ENCODE peak calls at places on chromosome 15, in ten cellular contexts. J is SK-N-MC, F is neural progenitor cell, Y is A673, T is PC-3, V is fibroblast of lung, C is HepG2, I is MM.1S, W is H1, D is PC-9. H is an unnamed sample.

GRCh38 chr15:81504170-81504905 is 130.3 kb upstream of the TMC3 start:
- DNase-seq in D (no peak), Y (peak; percentile 50), J (no peak), V (peak; percentile 83), F (no peak), W (no peak), I (no peak), C (no peak), T (peak; percentile 55), H (peak; percentile 66)

GRCh38 chr15:91409430-91409829 is 309.4 kb downstream of the SV2B start:
- DNase-seq in C (no peak), W (no peak), F (no peak), T (no peak), D (no peak), V (peak; percentile 36), I (no peak), Y (no peak), J (no peak), H (no peak)

GRCh38 chr15:59150185-59150584 is 45.2 kb downstream of the CCNB2 start:
- DNase-seq in Y (no peak), D (no peak), W (no peak), I (no peak), T (no peak), F (no peak), V (no peak), C (no peak), J (no peak), H (no peak)

GRCh38 chr15:31272558-31273257 is 53.9 kb upstream of the KLF13 start:
- DNase-seq in I (no peak), W (no peak), J (no peak), T (no peak), C (no peak), Y (no peak), V (no peak), F (no peak), D (peak; percentile 2), H (no peak)

GRCh38 chr15:51837784-51838183 is 8.3 kb downstream of the TMOD3 start:
- DNase-seq in J (no peak), C (no peak), T (no peak), V (peak; percentile 55), I (no peak), D (no peak), W (no peak), Y (peak; percentile 54), F (peak; percentile 13), H (no peak)

GRCh38 chr15:101115318-101115886 is 136.4 kb downstream of the CHSY1 start:
- DNase-seq in T (no peak), C (no peak), F (no peak), I (no peak), V (no peak), D (no peak), J (no peak), W (no peak), Y (no peak), H (no peak)

GRCh38 chr15:65101418-65101890 is 13.5 kb downstream of the UBAP1L start:
- DNase-seq in J (peak; percentile 18), T (peak; percentile 53), W (peak; percentile 73), C (peak; percentile 50), V (peak; percentile 29), Y (peak; percentile 80), D (peak; percentile 49), I (peak; percentile 35), F (peak; percentile 90), H (peak; percentile 68)

GRCh38 chr15:25094066-25094465 is 139.3 kb downstream of the SNRPN start:
- DNase-seq in C (no peak), I (no peak), W (no peak), T (no peak), V (no peak), D (no peak), F (no peak), J (no peak), Y (no peak), H (no peak)

GRCh38 chr15:33994005-33994615 is 25.8 kb downstream of the CHRM5 start:
- DNase-seq in F (peak; percentile 56), W (peak; percentile 10), I (no peak), J (no peak), Y (peak; percentile 57), V (peak; percentile 40), T (peak; percentile 68), D (peak; percentile 14), C (peak; percentile 45), H (peak; percentile 53)

GRCh38 chr15:70853270-70853854 is 595 bp downstream of the LARP6 start:
- DNase-seq in D (peak; percentile 26), C (no peak), V (peak; percentile 64), T (peak; percentile 32), W (peak; percentile 46), Y (peak; percentile 57), J (no peak), I (no peak), F (peak; percentile 66), H (peak; percentile 88)

GRCh38 chr15:44832068-44832467 is 95.7 kb downstream of the TRIM69 start:
- DNase-seq in T (no peak), F (no peak), I (no peak), D (no peak), C (no peak), V (no peak), J (no peak), W (no peak), Y (no peak), H (no peak)

GRCh38 chr15:78387678-78388077 is 47.5 kb downstream of the CRABP1 start:
- DNase-seq in D (no peak), V (no peak), I (no peak), J (no peak), C (no peak), T (no peak), Y (no peak), W (no peak), F (no peak), H (no peak)

GRCh38 chr15:29871401-29871800 is 49.1 kb upstream of the TJP1 start:
- DNase-seq in F (no peak), V (no peak), J (no peak), D (no peak), T (no peak), W (no peak), Y (no peak), C (no peak), I (no peak), H (no peak)

GRCh38 chr15:89888214-89888804 is 5.5 kb downstream of the AP3S2 start:
- DNase-seq in I (peak; percentile 54), W (no peak), F (peak; percentile 37), C (peak; percentile 56), J (no peak), V (peak; percentile 66), T (peak; percentile 82), D (peak; percentile 32), Y (peak; percentile 48), H (peak; percentile 84)

GRCh38 chr15:32730677-32731654 is 13.2 kb downstream of the GREM1 start:
- DNase-seq in D (peak; percentile 90), W (no peak), F (peak; percentile 61), C (peak; percentile 47), V (peak; percentile 65), I (no peak), J (no peak), Y (peak; percentile 28), T (peak; percentile 57), H (peak; percentile 55)

GRCh38 chr15:51133140-51133630 is 38.5 kb upstream of the TNFAIP8L3 start:
- DNase-seq in V (no peak), W (no peak), Y (no peak), D (no peak), I (no peak), T (no peak), F (no peak), J (no peak), C (no peak), H (no peak)

GRCh38 chr15:75368689-75369239 is 357 bp upstream of the MAN2C1 start:
- DNase-seq in W (no peak), C (peak; percentile 87), V (peak; percentile 19), J (no peak), D (no peak), Y (no peak), I (no peak), T (no peak), F (no peak), H (peak; percentile 68)

DNA sequence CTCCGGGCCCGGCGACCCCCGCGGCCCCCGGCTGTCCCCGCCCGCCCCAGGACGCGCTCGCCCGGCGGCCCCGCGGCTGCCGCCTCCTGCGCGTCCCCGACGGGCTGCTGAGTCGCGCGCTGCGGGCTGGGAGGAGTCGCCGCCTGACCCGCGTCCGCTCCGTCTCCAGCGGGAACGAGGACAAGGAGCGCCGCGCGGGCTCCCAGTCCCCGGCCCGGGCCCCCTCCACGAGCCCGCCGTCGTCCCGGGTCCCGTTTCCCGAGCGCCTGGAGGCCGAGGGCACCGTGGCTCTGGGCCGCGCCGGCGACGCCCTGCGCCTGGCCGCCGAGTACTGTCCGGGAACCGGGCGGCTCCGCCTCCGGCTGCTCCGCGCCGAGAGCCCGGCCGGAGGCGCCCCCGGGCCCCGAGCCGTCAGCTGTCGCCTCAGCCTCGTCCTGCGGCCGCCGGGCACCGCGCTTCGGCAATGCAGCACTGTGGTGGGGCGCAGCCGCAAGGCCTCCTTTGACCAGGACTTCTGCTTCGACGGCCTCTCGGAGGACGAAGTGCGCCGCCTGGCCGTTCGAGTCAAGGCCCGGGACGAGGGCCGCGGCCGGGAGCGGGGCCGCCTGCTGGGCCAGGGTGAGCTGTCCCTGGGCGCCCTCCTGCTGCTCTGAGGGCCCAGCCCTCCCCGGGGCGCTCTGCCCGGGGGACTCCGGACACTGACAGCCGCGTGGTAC is 1.5 kb downstream of the C2CD4A start:
- DNase-seq in V (peak; percentile 48), F (peak; percentile 80), C (peak; percentile 25), Y (peak; percentile 28), I (peak; percentile 50), T (peak; percentile 22), J (no peak), W (no peak), D (peak; percentile 52), H (peak; percentile 67)
- TF ChIP-seq EZH2 in V (no peak), F (peak; percentile 56), C (no peak), Y (no peak), I (no peak), T (no peak), J (no peak), W (no peak), D (no peak), H (no peak)

DNA sequence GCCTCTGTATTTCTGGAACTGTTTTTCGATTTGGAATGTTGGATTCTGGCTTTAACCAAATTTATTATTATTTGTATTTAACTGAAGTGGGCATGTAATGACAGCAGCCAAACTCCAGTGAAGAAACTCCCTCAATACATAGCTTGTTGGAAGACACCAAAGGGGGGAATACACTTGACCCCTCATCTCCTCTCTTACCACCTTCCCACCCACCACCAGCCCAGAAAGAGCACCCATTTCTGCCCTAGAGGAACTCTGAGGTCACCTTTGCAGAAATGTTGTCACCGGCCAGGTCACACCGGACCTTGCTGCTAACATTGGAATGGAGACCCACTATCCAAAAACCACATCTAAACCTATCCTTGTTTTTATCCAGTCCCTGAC is 58.6 kb upstream of the CA12 start:
- DNase-seq in D (no peak), I (no peak), W (no peak), J (no peak), C (no peak), Y (no peak), F (no peak), V (no peak), T (no peak), H (no peak)
- TF ChIP-seq EZH2 in D (no peak), I (no peak), W (no peak), J (no peak), C (no peak), Y (no peak), F (no peak), V (no peak), T (no peak), H (no peak)

GRCh38 chr15:40925863-40926658 is 3.1 kb upstream of the DLL4 start:
- DNase-seq in Y (peak; percentile 68), C (no peak), T (no peak), F (peak; percentile 82), W (no peak), D (peak; percentile 40), V (peak; percentile 23), J (no peak), I (no peak), H (peak; percentile 55)
- TF ChIP-seq EZH2 in Y (peak; percentile 26), C (no peak), T (no peak), F (peak; percentile 92), W (peak; percentile 80), D (no peak), V (no peak), J (no peak), I (no peak), H (no peak)

GRCh38 chr15:57375827-57376694 is at the start of gene CGNL1:
- DNase-seq in I (no peak), T (peak; percentile 15), D (peak; percentile 25), J (no peak), Y (no peak), C (peak; percentile 14), F (peak; percentile 86), V (peak; percentile 36), W (no peak), H (peak; percentile 71)
- TF ChIP-seq EZH2 in I (no peak), T (no peak), D (no peak), J (no peak), Y (no peak), C (no peak), F (peak; percentile 15), V (peak; percentile 22), W (no peak), H (peak; percentile 66)